ENCODE peak calls at places on chromosomes 13 and 19, in nine cellular contexts. L is aorta, T is endodermal cell, V is mesendoderm, A is neural progenitor cell, E is tibial artery, Z is lower lobe of right lung, P is heart left ventricle, I is SK-N-SH. F is an unnamed sample. For H3K4me1 and H3K36me3, the result is how much of the 10 kb centered on the place peaks cover.

GRCh38 chr13:113650275-113650674 is 7.7 kb downstream of the ATP4B start:
- DNase-seq in I (no peak), Z (peak), A (no peak), T (peak), E (peak), P (no peak), V (no peak), L (peak), F (peak)

GRCh38 chr19:7099597-7099921 is 30.1 kb downstream of the ZNF557 start:
- DNase-seq in L (no peak), A (no peak), Z (no peak), I (no peak), V (no peak), E (no peak), P (no peak), T (no peak), F (no peak)

GRCh38 chr19:12983561-12984142 is 11.6 kb upstream of the NFIX start:
- DNase-seq in I (peak), A (peak), T (peak), Z (peak), V (peak), L (peak), P (peak), E (peak), F (peak)

GRCh38 chr19:37817180-37817911 is 38.0 kb upstream of the ZNF573 start:
- DNase-seq in E (peak), L (peak), T (peak), P (peak), V (peak), Z (peak), A (peak), I (peak), F (peak)

GRCh38 chr13:50006426-50007135 is 8.7 kb upstream of the KCNRG start:
- DNase-seq in I (no peak), L (no peak), Z (no peak), E (no peak), V (no peak), T (no peak), P (no peak), A (no peak), F (no peak)

GRCh38 chr13:114268344-114269280 is 12.8 kb upstream of the UPF3A start:
- DNase-seq in L (no peak), T (no peak), Z (no peak), P (no peak), I (no peak), E (no peak), V (no peak), A (no peak), F (no peak)

GRCh38 chr13:30846311-30846710 is 59.8 kb upstream of the MEDAG start:
- DNase-seq in E (no peak), L (no peak), A (no peak), Z (no peak), I (no peak), T (no peak), V (no peak), P (no peak), F (no peak)

GRCh38 chr13:29538625-29538976 is 56.9 kb downstream of the SLC7A1 start:
- DNase-seq in E (no peak), T (no peak), P (no peak), V (no peak), I (no peak), L (no peak), A (no peak), Z (no peak), F (no peak)

GRCh38 chr19:12163841-12164240 is 945 bp downstream of the ZNF136 start:
- DNase-seq in E (no peak), L (no peak), A (peak), P (no peak), T (no peak), I (peak), Z (no peak), V (no peak), F (no peak)

GRCh38 chr13:73903561-73903960 is 230.6 kb downstream of the KLF12 start:
- DNase-seq in L (no peak), V (no peak), P (no peak), A (no peak), I (no peak), E (no peak), Z (no peak), T (peak), F (no peak)

GRCh38 chr19:18193388-18194207 is 580 bp downstream of the MPV17L2 start:
- DNase-seq in P (no peak), V (peak), E (peak), I (no peak), L (no peak), A (peak), T (peak), Z (no peak), F (no peak)

GRCh38 chr19:11179716-11180297 is 17.5 kb downstream of the KANK2 start:
- DNase-seq in V (no peak), L (no peak), I (no peak), Z (no peak), A (no peak), P (no peak), E (no peak), T (no peak), F (no peak)

GRCh38 chr19:1850809-1851544 is 2.7 kb upstream of the REXO1 start:
- DNase-seq in E (no peak), T (peak), V (peak), A (no peak), P (no peak), I (no peak), L (no peak), Z (no peak), F (no peak)

GRCh38 chr13:112861876-112862615 is 107.0 kb upstream of the MCF2L start:
- DNase-seq in I (no peak), L (no peak), Z (no peak), V (no peak), E (no peak), T (peak), A (no peak), P (no peak), F (peak)

GRCh38 chr13:21348771-21349170 is 110.3 kb downstream of the ZDHHC20 start:
- DNase-seq in Z (no peak), V (no peak), L (no peak), A (no peak), E (no peak), T (no peak), P (no peak), I (no peak), F (no peak)

DNA sequence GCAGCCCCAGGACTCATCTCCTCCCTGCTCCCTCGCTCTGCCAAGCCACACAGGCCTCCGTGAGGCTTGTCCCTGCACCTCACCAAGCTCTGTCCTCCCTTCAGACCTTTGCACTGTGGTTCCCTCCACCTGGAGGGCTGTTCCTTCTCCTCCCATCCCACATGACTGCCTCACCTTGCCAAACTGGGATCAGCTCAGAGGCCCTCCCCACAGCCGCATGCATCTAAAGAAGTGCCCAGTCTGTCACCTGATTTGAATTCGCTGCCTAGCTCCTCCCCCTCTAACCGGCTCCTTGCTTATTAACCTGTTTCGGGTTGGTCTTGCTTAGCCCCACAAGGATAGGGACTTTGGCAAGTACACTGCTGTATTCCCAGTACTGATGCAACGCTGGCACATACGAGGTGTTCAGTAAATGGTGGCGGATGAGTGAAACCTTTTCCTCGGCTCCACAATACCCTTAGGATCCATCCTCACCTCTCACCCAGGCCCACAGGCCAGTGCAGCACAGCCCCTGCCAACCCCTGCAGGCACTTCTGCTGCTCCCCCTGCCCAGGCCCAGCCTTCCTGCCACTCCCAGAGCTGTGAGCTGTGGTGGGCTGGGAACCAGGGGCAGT is 4.4 kb downstream of the AKT2 start:
- DNase-seq in E (no peak), A (no peak), Z (peak), T (peak), I (no peak), P (no peak), V (peak), L (no peak), F (no peak)
- H3K4me1 ChIP-seq in E (half or more), A (under half), Z (half or more), T (under half), I (under half), P (half or more), V (under half), L (under half), F (half or more)

GRCh38 chr19:53944416-53944815 is 18.3 kb upstream of the CACNG8 start:
- DNase-seq in V (no peak), P (no peak), I (no peak), L (no peak), E (no peak), T (no peak), A (no peak), Z (no peak), F (no peak)
- H3K36me3 ChIP-seq in V (under half), P (under half), I (under half), L (under half), E (under half), T (under half), A (under half), Z (under half), F (under half)

GRCh38 chr19:33375156-33375744 is 1.7 kb downstream of the CEBPG start:
- DNase-seq in A (no peak), L (no peak), I (no peak), T (no peak), Z (no peak), P (no peak), E (no peak), V (no peak), F (no peak)
- H3K4me3 ChIP-seq in A (peak), L (peak), I (peak), T (peak), Z (peak), P (peak), E (peak), V (no peak), F (peak)

GRCh38 chr19:5974721-5975387 is 3.1 kb downstream of the RANBP3 start:
- DNase-seq in V (no peak), P (no peak), A (no peak), T (no peak), E (no peak), I (no peak), Z (peak), L (peak), F (no peak)

GRCh38 chr19:5973867-5974635 is 3.9 kb downstream of the RANBP3 start:
- DNase-seq in V (no peak), Z (peak), L (peak), E (no peak), T (no peak), A (no peak), I (no peak), P (no peak), F (no peak)

GRCh38 chr19:5973376-5973775 is 4.6 kb downstream of the RANBP3 start:
- DNase-seq in A (no peak), Z (peak), P (no peak), I (no peak), T (no peak), E (no peak), L (peak), V (no peak), F (no peak)

GRCh38 chr19:5971714-5972354 is 6.1 kb downstream of the RANBP3 start:
- DNase-seq in A (no peak), V (no peak), L (no peak), E (no peak), P (no peak), T (no peak), I (no peak), Z (no peak), F (no peak)

DNA sequence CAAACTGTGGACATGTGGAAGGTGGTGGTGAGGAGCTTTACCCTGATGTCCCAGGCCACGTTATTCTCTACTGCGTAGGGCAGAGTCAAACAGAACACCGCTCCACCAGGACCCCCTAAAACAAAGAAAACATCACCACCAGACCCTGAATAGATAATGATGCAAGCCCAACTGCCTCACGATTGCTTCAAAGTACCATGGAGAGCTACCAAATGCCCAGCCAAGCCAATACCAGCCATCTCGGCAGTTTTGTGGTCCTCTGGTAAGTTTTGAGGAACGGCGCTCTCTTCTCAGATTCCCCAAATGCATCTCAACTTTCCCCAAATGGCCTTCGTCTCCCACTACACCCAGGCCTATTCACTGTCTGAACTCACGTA is 5.6 kb downstream of the RANBP3 start:
- DNase-seq in I (no peak), L (no peak), P (no peak), T (no peak), A (no peak), E (no peak), V (no peak), Z (no peak), F (no peak)
- H3K4me1 ChIP-seq in I (under half), L (under half), P (half or more), T (under half), A (under half), E (half or more), V (under half), Z (half or more), F (half or more)

GRCh38 chr19:40581531-40581930 is 4.9 kb downstream of the SHKBP1 start:
- DNase-seq in E (no peak), I (no peak), P (no peak), V (no peak), Z (no peak), A (no peak), T (no peak), L (no peak), F (no peak)
- H3K36me3 ChIP-seq in E (under half), I (under half), P (half or more), V (under half), Z (half or more), A (under half), T (under half), L (under half), F (half or more)

DNA sequence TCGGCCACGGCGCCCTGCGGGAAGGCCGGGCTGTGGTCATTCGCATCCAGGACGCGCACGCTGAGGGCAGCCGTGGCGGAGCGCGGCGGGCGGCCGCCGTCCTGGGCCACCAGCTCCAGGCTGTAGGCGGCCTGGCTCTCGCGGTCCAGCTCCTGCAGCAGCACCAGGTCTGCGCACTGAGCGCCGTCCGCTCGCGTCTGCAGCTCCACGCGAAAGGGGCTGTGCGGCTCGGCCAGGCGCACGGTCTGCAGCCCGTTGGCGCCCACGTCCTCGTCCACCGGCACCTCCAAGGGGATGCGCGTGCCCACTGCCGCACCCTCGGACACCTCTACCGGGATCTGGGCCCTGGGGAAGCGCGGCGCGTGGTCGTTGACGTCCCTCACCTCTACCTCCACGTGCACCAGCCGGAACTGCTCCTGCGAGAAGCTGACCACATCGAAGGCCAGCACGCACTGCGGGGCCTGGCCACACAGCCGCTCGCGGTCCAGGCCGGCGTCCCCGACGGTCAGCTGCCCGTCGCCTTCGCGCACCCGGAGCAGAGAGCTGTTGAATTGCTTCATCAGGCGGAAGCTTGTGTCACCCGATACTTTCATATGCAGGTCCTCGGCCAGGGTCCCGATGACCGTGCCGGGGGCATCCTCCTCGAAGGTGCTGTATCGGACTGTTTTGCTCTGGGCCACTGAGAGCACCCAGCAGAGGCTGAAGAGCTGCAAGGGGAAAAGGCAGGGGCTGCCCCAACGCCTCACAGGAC is 583 bp downstream of the PCDH8 start:
- DNase-seq in V (no peak), E (no peak), I (peak), Z (no peak), A (peak), L (no peak), T (peak), P (no peak), F (no peak)
- H3K4me3 ChIP-seq in V (no peak), E (no peak), I (no peak), Z (no peak), A (peak), L (no peak), T (peak), P (no peak), F (no peak)

DNA sequence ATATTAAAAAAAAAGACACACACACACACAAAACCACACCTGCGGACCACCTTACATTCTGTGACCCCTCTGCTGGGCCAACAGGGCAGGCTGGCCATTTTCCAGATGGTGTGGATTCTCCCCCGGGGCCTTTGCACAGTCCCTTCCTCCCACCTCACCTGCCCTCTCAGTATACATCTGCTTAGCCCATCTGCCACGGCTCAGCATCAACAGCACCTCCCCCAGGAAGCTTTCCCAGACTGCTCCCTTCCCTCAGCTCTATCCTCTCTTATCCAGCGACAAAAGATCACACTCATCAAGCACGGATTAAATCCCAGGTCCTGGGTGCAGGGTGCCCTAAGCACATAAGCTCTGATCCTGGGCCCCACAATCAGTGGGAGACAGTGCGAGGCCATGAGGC is 4.5 kb downstream of the ZNF787 start:
- DNase-seq in T (peak), L (no peak), V (no peak), I (no peak), E (no peak), Z (peak), P (no peak), A (no peak), F (no peak)
- H3K4me1 ChIP-seq in T (under half), L (under half), V (under half), I (under half), E (half or more), Z (half or more), P (half or more), A (under half), F (half or more)

F was measured in upper lobe of right lung.